ENCODE peak calls at places on chromosomes 2 and 18, in six cellular contexts. W, D, P, Z, B and N are unnamed samples.

GRCh38 chr2:109129356-109129920 is 433 bp downstream of the SH3RF3 start:
- DNase-seq in W (no peak), D (peak), P (no peak), Z (no peak), B (peak), N (no peak)

GRCh38 chr2:178009813-178010212 is 62.8 kb downstream of the PDE11A start:
- DNase-seq in W (no peak), D (no peak), P (no peak), Z (no peak), B (no peak), N (no peak)

GRCh38 chr2:229335349-229335748 is 64.3 kb upstream of the PID1 start:
- DNase-seq in W (no peak), D (no peak), P (no peak), Z (no peak), B (no peak), N (no peak)

GRCh38 chr18:35535297-35535696 is 37.5 kb upstream of the INO80C start:
- DNase-seq in W (no peak), D (no peak), P (no peak), Z (no peak), B (no peak), N (no peak)

GRCh38 chr2:215931256-215931903 is 82.0 kb downstream of the MREG start:
- DNase-seq in W (peak), D (peak), P (no peak), Z (peak), B (peak), N (peak)

GRCh38 chr2:122267947-122268346 is 512.5 kb downstream of the TSN start:
- DNase-seq in W (no peak), D (no peak), P (no peak), Z (no peak), B (no peak), N (no peak)

GRCh38 chr18:10076502-10077030 is 162.8 kb downstream of the VAPA start:
- DNase-seq in W (peak), D (no peak), P (no peak), Z (no peak), B (no peak), N (no peak)

GRCh38 chr18:76209597-76209996 is 285.4 kb downstream of the ZNF516 start:
- DNase-seq in W (no peak), D (peak), P (no peak), Z (no peak), B (no peak), N (no peak)

GRCh38 chr18:29892960-29893558 is 1149.5 kb downstream of the DSC3 start:
- DNase-seq in W (no peak), D (peak), P (no peak), Z (no peak), B (no peak), N (no peak)

GRCh38 chr2:20620696-20621365 is 30.1 kb downstream of the HS1BP3 start:
- DNase-seq in W (no peak), D (no peak), P (no peak), Z (no peak), B (no peak), N (no peak)

GRCh38 chr18:32661486-32662299 is 111.1 kb downstream of the KLHL14 start:
- DNase-seq in W (no peak), D (no peak), P (no peak), Z (no peak), B (no peak), N (no peak)

GRCh38 chr2:222283634-222284033 is 15.2 kb downstream of the PAX3 start:
- DNase-seq in W (no peak), D (no peak), P (no peak), Z (no peak), B (peak), N (no peak)

GRCh38 chr2:179322289-179322688 is 57.7 kb upstream of the SESTD1 start:
- DNase-seq in W (no peak), D (no peak), P (no peak), Z (no peak), B (no peak), N (no peak)

GRCh38 chr2:238999290-238999741 is 151.4 kb downstream of the TWIST2 start:
- DNase-seq in W (peak), D (no peak), P (no peak), Z (no peak), B (peak), N (peak)

GRCh38 chr2:200509227-200509607 is 651 bp downstream of the KCTD18 start:
- DNase-seq in W (no peak), D (no peak), P (peak), Z (no peak), B (no peak), N (no peak)

GRCh38 chr2:64846175-64846574 is 143.0 kb upstream of the SLC1A4 start:
- DNase-seq in W (no peak), D (peak), P (no peak), Z (no peak), B (no peak), N (no peak)

GRCh38 chr18:41134426-41134825 is 820.6 kb upstream of the PIK3C3 start:
- DNase-seq in W (no peak), D (no peak), P (no peak), Z (no peak), B (no peak), N (no peak)

GRCh38 chr2:179021258-179021657 is 28.7 kb downstream of the CCDC141 start:
- DNase-seq in W (no peak), D (no peak), P (peak), Z (no peak), B (no peak), N (no peak)

GRCh38 chr2:48173141-48173540 is 266.8 kb upstream of the FBXO11 start:
- DNase-seq in W (no peak), D (no peak), P (no peak), Z (no peak), B (no peak), N (no peak)

GRCh38 chr18:31610841-31611240 is 19.2 kb downstream of the TTR start:
- DNase-seq in W (peak), D (peak), P (no peak), Z (no peak), B (peak), N (no peak)

GRCh38 chr2:111627256-111627655 is 256.7 kb downstream of the ANAPC1 start:
- DNase-seq in W (no peak), D (no peak), P (no peak), Z (no peak), B (no peak), N (no peak)

GRCh38 chr2:145593991-145594702 is 1074.2 kb upstream of the ZEB2 start:
- DNase-seq in W (no peak), D (peak), P (no peak), Z (peak), B (no peak), N (no peak)

GRCh38 chr2:28665041-28665704 is 86.5 kb upstream of the PPP1CB start:
- DNase-seq in W (peak), D (peak), P (no peak), Z (peak), B (no peak), N (no peak)

GRCh38 chr2:207902822-207903221 is 122.5 kb downstream of the PLEKHM3 start:
- DNase-seq in W (no peak), D (peak), P (no peak), Z (no peak), B (no peak), N (no peak)

GRCh38 chr2:20355131-20355530 is 4.5 kb upstream of the PUM2 start:
- DNase-seq in W (no peak), D (no peak), P (no peak), Z (no peak), B (no peak), N (no peak)

GRCh38 chr2:128277961-128278681 is 40.5 kb downstream of the HS6ST1 start:
- DNase-seq in W (no peak), D (no peak), P (no peak), Z (no peak), B (no peak), N (no peak)

GRCh38 chr2:62382757-62383156 is 123.2 kb downstream of the TMEM17 start:
- DNase-seq in W (no peak), D (peak), P (no peak), Z (no peak), B (no peak), N (no peak)

GRCh38 chr18:68796936-68797690 is 767 bp upstream of the CCDC102B start:
- DNase-seq in W (no peak), D (peak), P (no peak), Z (peak), B (no peak), N (no peak)

GRCh38 chr18:939167-939566 is 34.5 kb downstream of the ADCYAP1 start:
- DNase-seq in W (no peak), D (no peak), P (no peak), Z (no peak), B (no peak), N (no peak)

GRCh38 chr2:239252433-239253200 is 148.2 kb downstream of the HDAC4 start:
- DNase-seq in W (no peak), D (peak), P (no peak), Z (no peak), B (no peak), N (no peak)

GRCh38 chr2:109124982-109125594 is 3.9 kb upstream of the SH3RF3 start:
- DNase-seq in W (no peak), D (no peak), P (no peak), Z (no peak), B (peak), N (no peak)

GRCh38 chr2:177812713-177813396 is 259.7 kb downstream of the PDE11A start:
- DNase-seq in W (no peak), D (no peak), P (no peak), Z (no peak), B (no peak), N (no peak)

GRCh38 chr2:212073360-212073759 is 465.2 kb downstream of the ERBB4 start:
- DNase-seq in W (no peak), D (no peak), P (no peak), Z (no peak), B (no peak), N (no peak)

GRCh38 chr2:160221391-160222276 is 21.6 kb upstream of the ITGB6 start:
- DNase-seq in W (peak), D (peak), P (no peak), Z (no peak), B (no peak), N (no peak)

GRCh38 chr2:137208361-137208973 is 443.1 kb downstream of the THSD7B start:
- DNase-seq in W (no peak), D (peak), P (no peak), Z (no peak), B (no peak), N (no peak)

GRCh38 chr2:68441994-68442322 is 25.1 kb downstream of the FBXO48 start:
- DNase-seq in W (no peak), D (no peak), P (no peak), Z (no peak), B (no peak), N (no peak)
- TF ChIP-seq CTCF in W (no peak), D (no peak), P (no peak), Z (no peak), B (no peak), N (peak)

GRCh38 chr2:220296174-220296573 is 668.7 kb downstream of the SLC4A3 start:
- DNase-seq in W (no peak), D (no peak), P (no peak), Z (no peak), B (peak), N (no peak)
- TF ChIP-seq CTCF in W (no peak), D (no peak), P (no peak), Z (no peak), B (no peak), N (peak)

DNA sequence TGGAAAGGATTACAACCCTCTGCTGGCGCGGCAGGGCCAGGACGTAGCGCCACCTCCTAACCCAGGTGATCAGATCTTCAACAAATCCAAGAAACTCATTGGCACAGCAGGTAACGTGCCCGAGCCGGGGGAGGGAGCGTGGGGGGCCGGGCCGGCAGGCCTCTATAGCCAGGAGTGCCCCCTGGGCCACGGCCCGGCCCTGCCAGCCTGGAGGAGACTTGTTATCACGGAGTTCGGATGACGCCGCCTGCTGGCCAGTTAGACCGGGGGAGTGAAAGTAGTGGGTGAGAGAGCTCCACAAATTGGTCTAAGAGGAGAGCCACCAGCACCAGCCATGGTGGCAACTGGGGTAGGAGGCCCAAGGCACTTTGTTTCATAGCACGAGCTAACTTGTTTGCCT is 8.6 kb upstream of the TMEM214 start:
- DNase-seq in W (no peak), D (no peak), P (no peak), Z (no peak), B (peak), N (no peak)
- TF ChIP-seq CTCF in W (no peak), D (no peak), P (no peak), Z (no peak), B (peak), N (peak)

GRCh38 chr2:1538663-1539062 is 125.4 kb downstream of the TPO start:
- DNase-seq in W (no peak), D (no peak), P (no peak), Z (no peak), B (no peak), N (no peak)
- TF ChIP-seq CTCF in W (no peak), D (peak), P (no peak), Z (peak), B (peak), N (peak)

GRCh38 chr2:161245237-161245505 is 63.1 kb upstream of the PSMD14 start:
- DNase-seq in W (no peak), D (no peak), P (no peak), Z (no peak), B (no peak), N (no peak)

GRCh38 chr2:161245671-161246070 is 62.6 kb upstream of the PSMD14 start:
- DNase-seq in W (no peak), D (no peak), P (no peak), Z (no peak), B (no peak), N (no peak)

GRCh38 chr2:161246301-161246700 is 61.9 kb upstream of the PSMD14 start:
- DNase-seq in W (no peak), D (no peak), P (no peak), Z (no peak), B (no peak), N (no peak)

GRCh38 chr2:161250864-161251436 is 57.3 kb upstream of the PSMD14 start:
- DNase-seq in W (no peak), D (peak), P (peak), Z (no peak), B (no peak), N (no peak)
- TF ChIP-seq CTCF in W (peak), D (peak), P (peak), Z (peak), B (peak), N (peak)

GRCh38 chr18:45169610-45170009 is 445.7 kb upstream of the SLC14A2 start:
- DNase-seq in W (no peak), D (peak), P (no peak), Z (peak), B (no peak), N (no peak)
- TF ChIP-seq CTCF in W (no peak), D (peak), P (no peak), Z (no peak), B (no peak), N (no peak)

DNA sequence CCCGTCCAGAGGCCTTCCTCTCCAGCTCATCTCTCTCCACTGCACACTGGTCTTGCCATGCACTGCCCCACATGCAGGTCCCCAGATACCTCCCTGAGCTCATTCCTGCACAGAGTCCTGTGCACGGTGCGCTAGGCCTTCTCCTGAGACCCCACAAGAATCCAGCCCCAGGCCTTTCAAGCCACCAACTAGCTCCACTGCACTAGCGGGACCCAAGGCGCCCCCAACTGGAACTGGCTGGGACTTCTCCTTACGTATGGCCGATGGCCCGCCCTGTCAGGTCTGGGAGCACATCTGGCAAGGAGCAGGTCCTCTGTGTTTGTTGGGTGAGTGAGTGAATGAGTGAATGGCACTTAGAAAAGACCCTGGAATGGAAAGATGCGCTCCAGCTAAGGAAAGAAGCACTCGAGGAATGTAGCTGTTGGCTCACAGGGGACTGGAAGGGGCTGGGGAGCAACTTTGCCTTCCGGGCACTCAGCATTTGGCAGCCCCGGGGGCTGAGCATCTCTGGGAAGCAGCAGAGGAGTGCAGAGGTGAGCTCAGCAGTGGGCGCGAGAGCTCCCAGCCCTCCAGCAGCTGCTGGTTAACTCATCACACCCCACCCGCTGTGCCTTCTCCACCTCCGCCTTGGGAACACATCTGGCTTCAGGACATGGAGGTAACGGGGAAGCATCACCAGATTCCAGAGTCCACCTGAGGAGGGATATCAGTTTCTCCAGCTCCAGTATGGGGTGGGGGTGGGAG is 223.1 kb downstream of the GLI2 start:
- DNase-seq in W (no peak), D (no peak), P (no peak), Z (no peak), B (peak), N (no peak)
- TF ChIP-seq CTCF in W (no peak), D (peak), P (peak), Z (peak), B (peak), N (peak)

GRCh38 chr18:39594206-39594605 is 2028.6 kb upstream of the CELF4 start:
- DNase-seq in W (no peak), D (no peak), P (no peak), Z (no peak), B (no peak), N (no peak)
- TF ChIP-seq CTCF in W (no peak), D (no peak), P (no peak), Z (no peak), B (no peak), N (no peak)